ENCODE peak calls at places on chromosomes 3 and 15, in four cellular contexts. J is A673, N is upper lobe of right lung, D is body of pancreas. A is an unnamed sample.

GRCh38 chr3:31614162-31614921 is 81.6 kb downstream of the STT3B start:
- DNase-seq in J (no peak), N (no peak), D (no peak), A (peak)

GRCh38 chr15:74543583-74543982 is 2.6 kb downstream of the ARID3B start:
- DNase-seq in J (no peak), N (no peak), D (no peak), A (no peak)

GRCh38 chr3:189529889-189530288 is 101.3 kb upstream of the TP63 start:
- DNase-seq in J (no peak), N (no peak), D (no peak), A (no peak)

GRCh38 chr15:62125763-62126162 is 39.3 kb downstream of the C2CD4B start:
- DNase-seq in J (peak), N (no peak), D (peak), A (peak)

GRCh38 chr3:59658236-59658635 is 608.4 kb upstream of the CFAP20DC start:
- DNase-seq in J (no peak), N (no peak), D (no peak), A (no peak)

GRCh38 chr3:129320261-129320660 is 41.6 kb downstream of the HMCES start:
- DNase-seq in J (no peak), N (no peak), D (no peak), A (no peak)

GRCh38 chr3:38477839-38478450 is 18.2 kb upstream of the EXOG start:
- DNase-seq in J (no peak), N (no peak), D (no peak), A (no peak)

GRCh38 chr3:55587476-55587875 is 100.4 kb upstream of the WNT5A start:
- DNase-seq in J (peak), N (no peak), D (no peak), A (no peak)

GRCh38 chr3:7630925-7631324 is 770.0 kb downstream of the GRM7 start:
- DNase-seq in J (no peak), N (no peak), D (peak), A (peak)

GRCh38 chr15:28111552-28111951 is 12.4 kb upstream of the OCA2 start:
- DNase-seq in J (no peak), N (peak), D (no peak), A (no peak)

GRCh38 chr15:40104296-40104864 is 4.3 kb downstream of the BMF start:
- DNase-seq in J (no peak), N (no peak), D (no peak), A (no peak)

GRCh38 chr15:40103864-40104271 is 4.8 kb downstream of the BMF start:
- DNase-seq in J (no peak), N (no peak), D (no peak), A (no peak)

GRCh38 chr15:40105517-40106202 is 3.0 kb downstream of the BMF start:
- DNase-seq in J (no peak), N (no peak), D (no peak), A (no peak)

GRCh38 chr15:40106203-40107161 is 2.2 kb downstream of the BMF start:
- DNase-seq in J (peak), N (peak), D (peak), A (peak)

GRCh38 chr15:40104865-40105516 is 3.7 kb downstream of the BMF start:
- DNase-seq in J (peak), N (peak), D (peak), A (peak)
- TF ChIP-seq CTCF in J (peak), N (peak), D (peak), A (peak)

GRCh38 chr3:196778755-196779154 is 39.1 kb downstream of the PAK2 start:
- DNase-seq in J (no peak), N (no peak), D (no peak), A (peak)
- H3K4me3 ChIP-seq in J (no peak), N (no peak), D (no peak), A (no peak)

DNA sequence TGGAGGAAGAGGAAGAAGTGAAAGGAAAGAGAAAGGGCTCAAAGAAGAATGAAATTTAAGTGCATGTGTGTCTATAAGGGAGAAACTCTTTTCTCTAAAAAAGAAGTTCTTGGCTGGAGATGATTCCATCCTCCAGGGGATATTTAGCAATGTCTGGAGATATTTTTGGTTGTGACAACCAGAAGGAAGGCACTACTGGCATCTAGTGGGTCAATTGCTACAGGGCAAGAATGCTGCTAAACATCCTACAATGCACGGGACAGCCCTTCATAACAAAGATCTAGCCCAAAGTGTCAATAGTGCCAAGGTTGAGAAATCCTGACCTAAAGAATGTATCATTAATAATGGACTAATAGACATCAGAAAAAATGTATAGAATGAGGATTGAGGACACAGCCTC is 57.4 kb upstream of the ST3GAL6 start:
- DNase-seq in J (peak), N (no peak), D (no peak), A (peak)
- TF ChIP-seq CTCF in J (peak), N (no peak), D (no peak), A (peak)

GRCh38 chr3:118089563-118089962 is 945.1 kb downstream of the IGSF11 start:
- DNase-seq in J (no peak), N (no peak), D (no peak), A (no peak)
- H3K4me3 ChIP-seq in J (no peak), N (no peak), D (no peak), A (no peak)

DNA sequence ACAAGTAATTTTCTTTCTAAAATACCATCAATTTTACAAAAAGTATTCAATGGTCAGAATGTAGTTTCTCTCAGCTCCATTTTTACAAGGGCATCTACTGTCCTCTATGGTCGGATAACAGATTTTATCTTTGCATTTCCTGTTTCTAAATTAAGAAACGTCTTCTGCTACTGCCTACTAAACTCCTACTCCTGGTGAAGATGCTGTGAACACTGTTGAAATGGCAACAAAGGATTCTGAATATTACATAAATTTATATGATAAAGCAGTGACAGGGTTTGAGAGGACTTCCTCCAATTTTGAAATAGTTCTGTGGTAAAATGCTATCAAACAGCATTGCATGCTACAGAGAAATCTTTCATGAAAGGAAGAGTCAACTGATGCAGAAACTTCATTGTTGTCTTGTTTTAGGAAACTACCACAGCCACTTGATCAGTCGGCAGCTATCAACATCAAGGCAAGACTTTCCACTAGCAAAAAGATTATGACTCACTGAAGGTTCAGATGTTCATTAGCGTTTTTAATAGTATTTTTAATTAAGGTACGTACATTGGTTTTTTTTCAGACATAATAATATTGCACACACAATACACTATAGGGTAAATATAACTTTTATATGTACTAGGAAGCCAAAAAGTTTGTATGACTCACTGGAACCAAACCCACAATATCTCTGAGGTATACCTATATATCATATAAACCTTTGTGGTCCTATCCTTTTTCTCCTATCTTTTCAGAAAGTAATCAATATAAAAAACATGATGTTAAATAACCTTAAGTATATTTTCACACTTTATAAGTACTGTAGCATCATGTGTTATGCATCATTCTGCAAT is 156.1 kb downstream of the STAG1 start:
- DNase-seq in J (peak), N (no peak), D (no peak), A (no peak)
- TF ChIP-seq CTCF in J (no peak), N (no peak), D (no peak), A (no peak)

A was measured in cardiac fibroblast.